ENCODE peak calls at places on chromosomes 2 and 18, in four cellular contexts. L, Y, Z and R are unnamed samples.
A peak's percentile ranks its signal among the peaks of the same experiment; 100 is the strongest.

GRCh38 chr2:69945447-69945846 is 16.0 kb downstream of the ASPRV1 start:
- DNase-seq in L (no peak), Y (no peak), Z (no peak), R (peak; percentile 63)

GRCh38 chr2:135245055-135245454 is 193.0 kb downstream of the RAB3GAP1 start:
- DNase-seq in L (no peak), Y (no peak), Z (no peak), R (no peak)

GRCh38 chr2:168454737-168455691 is 1.1 kb upstream of the CERS6 start:
- DNase-seq in L (no peak), Y (no peak), Z (no peak), R (no peak)

GRCh38 chr2:168120310-168120709 is 127.1 kb downstream of the STK39 start:
- DNase-seq in L (no peak), Y (no peak), Z (no peak), R (no peak)

GRCh38 chr2:72676341-72677025 is 149.3 kb downstream of the EXOC6B start:
- DNase-seq in L (no peak), Y (no peak), Z (no peak), R (no peak)

GRCh38 chr18:61851940-61852451 is 40.8 kb downstream of the RNF152 start:
- DNase-seq in L (no peak), Y (no peak), Z (no peak), R (no peak)

GRCh38 chr2:56801770-56802169 is 618.0 kb downstream of the CCDC85A start:
- DNase-seq in L (no peak), Y (no peak), Z (no peak), R (no peak)

GRCh38 chr2:240981871-240982800 is 16.3 kb upstream of the SNED1 start:
- DNase-seq in L (no peak), Y (no peak), Z (no peak), R (no peak)

GRCh38 chr2:203835420-203835819 is 32.2 kb upstream of the CTLA4 start:
- DNase-seq in L (no peak), Y (no peak), Z (no peak), R (no peak)

GRCh38 chr18:45008694-45009372 is 328.1 kb downstream of the SETBP1 start:
- DNase-seq in L (no peak), Y (no peak), Z (no peak), R (no peak)

GRCh38 chr2:16105664-16106281 is 165.4 kb downstream of the MYCN start:
- DNase-seq in L (no peak), Y (no peak), Z (no peak), R (no peak)

GRCh38 chr2:176129013-176129796 is at the start of gene HOXD8:
- DNase-seq in L (peak; percentile 41), Y (no peak), Z (no peak), R (no peak)

GRCh38 chr2:152247337-152247695 is 71.8 kb upstream of the STAM2 start:
- DNase-seq in L (no peak), Y (no peak), Z (no peak), R (no peak)
- TF ChIP-seq SPI1 in L (no peak), Y (no peak), Z (no peak), R (no peak)

GRCh38 chr2:40363631-40364030 is 88.3 kb downstream of the SLC8A1 start:
- DNase-seq in L (no peak), Y (no peak), Z (no peak), R (no peak)

GRCh38 chr2:40360652-40361051 is 91.2 kb downstream of the SLC8A1 start:
- DNase-seq in L (no peak), Y (no peak), Z (no peak), R (no peak)

GRCh38 chr2:40358783-40359182 is 93.1 kb downstream of the SLC8A1 start:
- DNase-seq in L (no peak), Y (no peak), Z (no peak), R (no peak)

GRCh38 chr2:40364143-40364903 is 87.6 kb downstream of the SLC8A1 start:
- DNase-seq in L (no peak), Y (no peak), Z (no peak), R (no peak)

GRCh38 chr2:40361478-40361877 is 90.4 kb downstream of the SLC8A1 start:
- DNase-seq in L (no peak), Y (no peak), Z (no peak), R (no peak)
- TF ChIP-seq SPI1 in L (no peak), Y (no peak), Z (no peak), R (no peak)

DNA sequence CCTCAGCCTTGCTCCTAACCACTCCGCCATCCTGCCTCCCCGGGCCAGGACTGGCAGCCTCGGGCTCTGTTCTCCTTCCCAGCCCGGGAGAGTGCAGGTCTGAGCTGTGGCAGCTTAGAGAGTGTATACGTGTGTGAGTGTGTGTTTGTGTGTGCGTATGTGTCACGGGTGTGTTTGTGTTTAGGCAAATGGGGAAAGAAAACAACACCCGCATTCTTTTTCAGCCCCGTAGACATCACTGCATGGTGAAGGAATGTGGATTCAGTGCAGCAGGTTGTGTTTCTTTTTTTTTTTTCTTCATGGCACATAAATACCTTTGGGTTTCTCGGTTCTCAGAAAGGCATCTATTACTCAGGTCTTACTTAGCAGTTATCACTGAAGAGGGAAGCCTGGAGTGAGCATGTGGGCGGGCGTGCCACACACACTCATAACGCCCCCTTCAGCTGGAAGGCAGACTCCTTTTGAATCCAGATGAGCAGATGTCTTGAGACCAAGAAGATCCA is 44.2 kb downstream of the GLI2 start:
- DNase-seq in L (peak; percentile 45), Y (no peak), Z (no peak), R (no peak)
- TF ChIP-seq SPI1 in L (no peak), Y (no peak), Z (no peak), R (no peak)

DNA sequence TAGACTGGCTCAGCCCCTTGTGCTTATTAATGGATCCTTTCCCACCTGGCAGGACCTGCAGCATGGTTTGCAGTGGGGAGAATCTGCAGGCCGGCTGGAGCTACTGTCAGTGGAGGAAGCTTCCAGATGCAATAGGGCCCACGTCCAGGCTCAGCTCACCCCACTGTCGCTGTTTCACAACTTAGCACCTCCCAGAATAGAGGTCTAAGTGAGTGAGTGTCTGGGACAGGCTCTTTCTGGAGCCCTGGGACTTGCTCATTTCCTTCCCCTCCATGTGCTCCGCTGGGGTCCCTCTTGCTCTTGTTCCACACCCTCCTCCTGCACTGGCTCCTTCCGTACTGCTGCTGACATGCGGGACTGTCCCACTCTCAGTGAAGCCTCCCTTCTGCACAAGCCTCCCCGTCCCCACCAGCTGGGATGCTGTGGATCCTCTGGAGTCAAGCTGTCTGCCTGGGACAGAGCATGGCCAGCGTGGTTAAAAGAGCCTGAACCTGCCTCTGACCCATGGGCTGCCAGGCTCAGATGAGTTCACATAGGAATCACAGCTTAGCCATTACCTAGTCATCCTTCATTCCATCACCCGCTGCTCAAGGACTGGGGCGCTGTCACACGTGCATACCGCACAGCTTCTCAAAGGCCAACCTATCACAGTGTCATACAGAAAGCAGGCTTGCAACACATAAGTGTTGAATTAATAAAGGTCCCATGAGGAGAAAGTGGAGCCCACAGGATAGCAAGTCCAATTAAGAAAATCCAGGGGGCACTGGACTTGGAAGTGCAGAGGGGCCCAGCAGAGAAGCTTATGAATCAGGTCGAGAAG is 135.9 kb downstream of the ACKR3 start:
- DNase-seq in L (no peak), Y (no peak), Z (no peak), R (no peak)
- TF ChIP-seq SPI1 in L (no peak), Y (no peak), Z (no peak), R (no peak)